ENCODE peak calls at places on chromosome 21, in eight cellular contexts. One of them, this sample, is unnamed.
A peak's percentile ranks its signal among the peaks of the same experiment; 100 is the strongest.

GRCh38 chr21:14926186-14926585 is 138.6 kb downstream of the NRIP1 start:
- DNase-seq in heart right ventricle: no peak
- DNase-seq in gastrocnemius medialis: no peak
- DNase-seq in left lung: no peak
- DNase-seq in IMR-90: no peak
- DNase-seq in psoas muscle: no peak
- DNase-seq in pancreas: no peak
- DNase-seq in stomach: no peak
- DNase-seq in this sample: no peak

GRCh38 chr21:35172231-35172630 is 123.1 kb upstream of the RUNX1 start:
- DNase-seq in heart right ventricle: no peak
- DNase-seq in gastrocnemius medialis: no peak
- DNase-seq in left lung: no peak
- DNase-seq in IMR-90: no peak
- DNase-seq in psoas muscle: no peak
- DNase-seq in pancreas: no peak
- DNase-seq in stomach: no peak
- DNase-seq in this sample: no peak

GRCh38 chr21:29077651-29078090 is 4.2 kb upstream of the CCT8 start:
- DNase-seq in heart right ventricle: no peak
- DNase-seq in gastrocnemius medialis: no peak
- DNase-seq in left lung: no peak
- DNase-seq in IMR-90: peak; percentile 48
- DNase-seq in psoas muscle: no peak
- DNase-seq in pancreas: no peak
- DNase-seq in stomach: no peak
- DNase-seq in this sample: no peak

GRCh38 chr21:35159881-35160280 is 110.8 kb upstream of the RUNX1 start:
- DNase-seq in heart right ventricle: no peak
- DNase-seq in gastrocnemius medialis: no peak
- DNase-seq in left lung: no peak
- DNase-seq in IMR-90: peak; percentile 66
- DNase-seq in psoas muscle: no peak
- DNase-seq in pancreas: no peak
- DNase-seq in stomach: no peak
- DNase-seq in this sample: no peak

GRCh38 chr21:46023126-46023985 is 41.8 kb downstream of the COL6A1 start:
- DNase-seq in heart right ventricle: no peak
- DNase-seq in gastrocnemius medialis: no peak
- DNase-seq in left lung: no peak
- DNase-seq in IMR-90: no peak
- DNase-seq in psoas muscle: no peak
- DNase-seq in pancreas: no peak
- DNase-seq in stomach: no peak
- DNase-seq in this sample: no peak

GRCh38 chr21:42187976-42188653 is 30.8 kb upstream of the ABCG1 start:
- DNase-seq in heart right ventricle: no peak
- DNase-seq in gastrocnemius medialis: peak; percentile 38
- DNase-seq in left lung: no peak
- DNase-seq in IMR-90: no peak
- DNase-seq in psoas muscle: no peak
- DNase-seq in pancreas: no peak
- DNase-seq in stomach: peak; percentile 50
- DNase-seq in this sample: peak; percentile 87

GRCh38 chr21:38921511-38922215 is 115.9 kb downstream of the ETS2 start:
- DNase-seq in heart right ventricle: no peak
- DNase-seq in gastrocnemius medialis: no peak
- DNase-seq in left lung: no peak
- DNase-seq in IMR-90: no peak
- DNase-seq in psoas muscle: no peak
- DNase-seq in pancreas: no peak
- DNase-seq in stomach: no peak
- DNase-seq in this sample: peak; percentile 43

GRCh38 chr21:39681845-39682244 is 63.1 kb upstream of the IGSF5 start:
- DNase-seq in heart right ventricle: no peak
- DNase-seq in gastrocnemius medialis: no peak
- DNase-seq in left lung: no peak
- DNase-seq in IMR-90: peak; percentile 13
- DNase-seq in psoas muscle: no peak
- DNase-seq in pancreas: no peak
- DNase-seq in stomach: no peak
- DNase-seq in this sample: no peak

GRCh38 chr21:33971492-33972013 is 55.9 kb upstream of the ATP5PO start:
- DNase-seq in heart right ventricle: no peak
- DNase-seq in gastrocnemius medialis: no peak
- DNase-seq in left lung: no peak
- DNase-seq in IMR-90: peak; percentile 22
- DNase-seq in psoas muscle: no peak
- DNase-seq in pancreas: no peak
- DNase-seq in stomach: no peak
- DNase-seq in this sample: no peak

GRCh38 chr21:45324430-45325205 is 36.9 kb upstream of the POFUT2 start:
- DNase-seq in heart right ventricle: peak; percentile 36
- DNase-seq in gastrocnemius medialis: no peak
- DNase-seq in left lung: peak; percentile 74
- DNase-seq in IMR-90: no peak
- DNase-seq in psoas muscle: peak; percentile 48
- DNase-seq in pancreas: no peak
- DNase-seq in stomach: no peak
- DNase-seq in this sample: no peak

GRCh38 chr21:45210461-45210983 is 77.2 kb downstream of the POFUT2 start:
- DNase-seq in heart right ventricle: no peak
- DNase-seq in gastrocnemius medialis: no peak
- DNase-seq in left lung: no peak
- DNase-seq in IMR-90: no peak
- DNase-seq in psoas muscle: no peak
- DNase-seq in pancreas: no peak
- DNase-seq in stomach: no peak
- DNase-seq in this sample: no peak

GRCh38 chr21:34336756-34337391 is 26.9 kb upstream of the KCNE2 start:
- DNase-seq in heart right ventricle: no peak
- DNase-seq in gastrocnemius medialis: no peak
- DNase-seq in left lung: no peak
- DNase-seq in IMR-90: peak; percentile 87
- DNase-seq in psoas muscle: no peak
- DNase-seq in pancreas: no peak
- DNase-seq in stomach: peak; percentile 32
- DNase-seq in this sample: no peak

GRCh38 chr21:42162831-42163510 is 56.0 kb upstream of the ABCG1 start:
- DNase-seq in heart right ventricle: no peak
- DNase-seq in gastrocnemius medialis: no peak
- DNase-seq in left lung: no peak
- DNase-seq in IMR-90: no peak
- DNase-seq in psoas muscle: no peak
- DNase-seq in pancreas: no peak
- DNase-seq in stomach: no peak
- DNase-seq in this sample: peak; percentile 26

GRCh38 chr21:43702785-43703067 is 16.2 kb upstream of the PDXK start:
- DNase-seq in heart right ventricle: no peak
- DNase-seq in gastrocnemius medialis: no peak
- DNase-seq in left lung: no peak
- DNase-seq in IMR-90: no peak
- DNase-seq in psoas muscle: no peak
- DNase-seq in pancreas: no peak
- DNase-seq in stomach: no peak
- DNase-seq in this sample: no peak
- H3K27ac ChIP-seq in heart right ventricle: peak overlapping the region; percentile 81
- H3K27ac ChIP-seq in gastrocnemius medialis: peak overlapping the region; percentile 65
- H3K27ac ChIP-seq in left lung: no peak overlapping the region
- H3K27ac ChIP-seq in IMR-90: no peak overlapping the region
- H3K27ac ChIP-seq in psoas muscle: peak overlapping the region; percentile 43
- H3K27ac ChIP-seq in pancreas: no peak overlapping the region
- H3K27ac ChIP-seq in stomach: peak overlapping the region; percentile 54
- H3K27ac ChIP-seq in this sample: no peak overlapping the region

DNA sequence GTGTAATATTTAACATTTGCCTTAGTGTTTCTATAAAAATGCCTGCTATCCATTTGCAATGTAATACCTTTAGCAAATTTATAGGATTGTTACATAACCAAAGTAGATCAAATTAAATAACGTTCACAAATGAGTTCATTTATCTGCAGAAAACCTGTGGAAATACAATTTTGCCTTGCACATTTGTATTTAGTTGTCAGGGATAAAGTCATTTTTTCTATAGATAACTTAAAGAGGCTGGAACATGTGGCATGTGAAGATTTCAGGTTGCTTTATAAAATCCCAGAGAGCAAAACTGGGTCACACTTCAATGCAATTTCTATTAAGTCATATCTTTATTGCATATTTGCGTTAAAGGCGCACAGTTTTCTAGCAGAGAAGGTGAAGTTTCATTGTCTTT is 342.4 kb downstream of the USP25 start:
- DNase-seq in heart right ventricle: no peak
- DNase-seq in gastrocnemius medialis: no peak
- DNase-seq in left lung: no peak
- DNase-seq in IMR-90: no peak
- DNase-seq in psoas muscle: no peak
- DNase-seq in pancreas: no peak
- DNase-seq in stomach: no peak
- DNase-seq in this sample: no peak
- H3K4me3 ChIP-seq in heart right ventricle: no peak overlapping the region
- H3K4me3 ChIP-seq in gastrocnemius medialis: no peak overlapping the region
- H3K4me3 ChIP-seq in left lung: no peak overlapping the region
- H3K4me3 ChIP-seq in IMR-90: no peak overlapping the region
- H3K4me3 ChIP-seq in psoas muscle: no peak overlapping the region
- H3K4me3 ChIP-seq in pancreas: no peak overlapping the region
- H3K4me3 ChIP-seq in stomach: no peak overlapping the region
- H3K4me3 ChIP-seq in this sample: no peak overlapping the region

GRCh38 chr21:37746849-37747248 is 169.4 kb downstream of the KCNJ6 start:
- DNase-seq in heart right ventricle: no peak
- DNase-seq in gastrocnemius medialis: no peak
- DNase-seq in left lung: no peak
- DNase-seq in IMR-90: no peak
- DNase-seq in psoas muscle: no peak
- DNase-seq in pancreas: no peak
- DNase-seq in stomach: no peak
- DNase-seq in this sample: no peak
- TF ChIP-seq CTCF in heart right ventricle: no peak
- TF ChIP-seq CTCF in gastrocnemius medialis: no peak
- TF ChIP-seq CTCF in left lung: no peak
- TF ChIP-seq CTCF in IMR-90: no peak
- TF ChIP-seq CTCF in psoas muscle: no peak
- TF ChIP-seq CTCF in pancreas: no peak
- TF ChIP-seq CTCF in stomach: no peak
- TF ChIP-seq CTCF in this sample: no peak

GRCh38 chr21:36288651-36289243 is 31.2 kb upstream of the MORC3 start:
- DNase-seq in heart right ventricle: no peak
- DNase-seq in gastrocnemius medialis: no peak
- DNase-seq in left lung: no peak
- DNase-seq in IMR-90: peak; percentile 51
- DNase-seq in psoas muscle: peak; percentile 1
- DNase-seq in pancreas: no peak
- DNase-seq in stomach: no peak
- DNase-seq in this sample: no peak
- H3K27ac ChIP-seq in heart right ventricle: no peak overlapping the region
- H3K27ac ChIP-seq in gastrocnemius medialis: peak overlapping the region; percentile 66
- H3K27ac ChIP-seq in left lung: no peak overlapping the region
- H3K27ac ChIP-seq in IMR-90: peak overlapping the region; percentile 64
- H3K27ac ChIP-seq in psoas muscle: peak overlapping the region; percentile 74
- H3K27ac ChIP-seq in pancreas: no peak overlapping the region
- H3K27ac ChIP-seq in stomach: no peak overlapping the region
- H3K27ac ChIP-seq in this sample: peak overlapping the region; percentile 28

DNA sequence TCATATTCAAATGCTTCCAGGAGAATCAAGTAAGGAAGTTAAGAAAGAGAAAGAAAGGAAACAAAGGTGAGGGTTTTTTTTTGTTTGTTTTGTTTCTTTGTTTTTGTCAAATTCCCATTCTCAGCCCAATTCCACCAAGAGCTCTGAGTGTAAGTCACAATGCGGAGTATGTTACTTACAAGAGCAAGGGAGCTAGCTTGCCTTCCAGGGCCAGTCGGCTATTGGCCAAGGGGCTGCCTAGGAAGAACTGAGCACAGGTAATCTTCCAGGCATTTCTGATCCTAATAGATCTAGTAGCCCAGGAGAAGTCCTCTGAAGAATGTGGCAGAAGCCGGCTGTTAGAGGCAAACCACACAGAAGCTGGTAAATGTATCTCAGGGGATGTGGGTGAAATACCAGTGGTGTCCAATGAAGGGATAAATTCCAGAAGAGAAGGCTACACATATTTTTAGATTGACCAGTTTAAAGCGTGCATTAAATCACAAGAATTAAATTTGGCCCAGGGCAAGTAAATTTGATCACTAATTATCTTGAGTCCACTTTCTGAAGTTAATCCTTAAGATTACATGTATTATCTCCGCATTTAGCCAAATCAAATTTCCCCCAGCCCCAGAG is 239.6 kb upstream of the ADAMTS5 start:
- DNase-seq in heart right ventricle: no peak
- DNase-seq in gastrocnemius medialis: no peak
- DNase-seq in left lung: no peak
- DNase-seq in IMR-90: peak; percentile 18
- DNase-seq in psoas muscle: no peak
- DNase-seq in pancreas: no peak
- DNase-seq in stomach: no peak
- DNase-seq in this sample: no peak
- H3K4me3 ChIP-seq in heart right ventricle: no peak overlapping the region
- H3K4me3 ChIP-seq in gastrocnemius medialis: no peak overlapping the region
- H3K4me3 ChIP-seq in left lung: no peak overlapping the region
- H3K4me3 ChIP-seq in IMR-90: no peak overlapping the region
- H3K4me3 ChIP-seq in psoas muscle: no peak overlapping the region
- H3K4me3 ChIP-seq in pancreas: no peak overlapping the region
- H3K4me3 ChIP-seq in stomach: no peak overlapping the region
- H3K4me3 ChIP-seq in this sample: no peak overlapping the region

GRCh38 chr21:32916522-32917099 is 109.1 kb upstream of the OLIG2 start:
- DNase-seq in heart right ventricle: no peak
- DNase-seq in gastrocnemius medialis: no peak
- DNase-seq in left lung: no peak
- DNase-seq in IMR-90: no peak
- DNase-seq in psoas muscle: no peak
- DNase-seq in pancreas: no peak
- DNase-seq in stomach: no peak
- DNase-seq in this sample: no peak
- TF ChIP-seq CTCF in heart right ventricle: no peak
- TF ChIP-seq CTCF in gastrocnemius medialis: no peak
- TF ChIP-seq CTCF in left lung: no peak
- TF ChIP-seq CTCF in IMR-90: no peak
- TF ChIP-seq CTCF in psoas muscle: no peak
- TF ChIP-seq CTCF in pancreas: no peak
- TF ChIP-seq CTCF in stomach: no peak
- TF ChIP-seq CTCF in this sample: no peak

This sample was measured in Peyer's patch.